ENCODE peak calls at places on chromosome 1, in five cellular contexts. Z is H9, W is mesenchymal stem cell, Q is IMR-90, G is H1. I is an unnamed sample.

GRCh38 chr1:161260346-161260745 is 1.8 kb downstream of the PCP4L1 start:
- DNase-seq in Z (no peak), W (no peak), Q (no peak), G (no peak), I (no peak)

GRCh38 chr1:234978397-234979291 is 150.0 kb downstream of the TOMM20 start:
- DNase-seq in Z (no peak), W (peak; percentile 91), Q (peak; percentile 93), G (no peak), I (no peak)

GRCh38 chr1:181514298-181515290 is 31.3 kb downstream of the CACNA1E start:
- DNase-seq in Z (no peak), W (no peak), Q (no peak), G (no peak), I (no peak)

GRCh38 chr1:201748331-201748730 is 80.6 kb upstream of the IPO9 start:
- DNase-seq in Z (no peak), W (peak; percentile 89), Q (peak; percentile 97), G (no peak), I (no peak)

GRCh38 chr1:47231314-47232186 is 475 bp downstream of the TAL1 start:
- DNase-seq in Z (peak; percentile 58), W (peak; percentile 70), Q (peak; percentile 33), G (peak; percentile 58), I (no peak)

GRCh38 chr1:15799928-15800835 is 7.3 kb downstream of the UQCRHL start:
- DNase-seq in Z (peak; percentile 79), W (peak; percentile 65), Q (peak; percentile 31), G (peak; percentile 62), I (no peak)

GRCh38 chr1:212825798-212826452 is 21.5 kb downstream of the SPATA45 start:
- DNase-seq in Z (peak; percentile 47), W (no peak), Q (no peak), G (no peak), I (no peak)

GRCh38 chr1:156119503-156120209 is 5.1 kb downstream of the LMNA start:
- DNase-seq in Z (no peak), W (peak; percentile 84), Q (peak; percentile 76), G (no peak), I (no peak)

GRCh38 chr1:154479764-154480421 is 22.1 kb upstream of the TDRD10 start:
- DNase-seq in Z (peak; percentile 54), W (peak; percentile 90), Q (peak; percentile 85), G (peak; percentile 78), I (peak; percentile 86)

GRCh38 chr1:170664283-170664827 is 424 bp downstream of the PRRX1 start:
- DNase-seq in Z (peak; percentile 53), W (no peak), Q (peak; percentile 32), G (peak; percentile 80), I (no peak)

GRCh38 chr1:43370564-43370963 is 2.8 kb upstream of the ELOVL1 start:
- DNase-seq in Z (no peak), W (no peak), Q (no peak), G (no peak), I (no peak)

GRCh38 chr1:219563568-219563967 is 49.3 kb downstream of the ZC3H11B start:
- DNase-seq in Z (no peak), W (no peak), Q (no peak), G (no peak), I (no peak)

GRCh38 chr1:229035054-229035747 is 235.7 kb upstream of the RAB4A start:
- DNase-seq in Z (no peak), W (no peak), Q (no peak), G (no peak), I (no peak)
- H2BK15ac ChIP-seq in Z (no peak overlapping the region), W (no peak overlapping the region), Q (no peak overlapping the region), G (no peak overlapping the region), I (no peak overlapping the region)

GRCh38 chr1:25356848-25357247 is 18.7 kb downstream of the TMEM50A start:
- DNase-seq in Z (no peak), W (no peak), Q (peak; percentile 17), G (no peak), I (no peak)
- H3K23ac ChIP-seq in Z (no peak overlapping the region), W (no peak overlapping the region), Q (no peak overlapping the region), G (no peak overlapping the region), I (no peak overlapping the region)

GRCh38 chr1:82836246-82836645 is 1035.5 kb downstream of the ADGRL2 start:
- DNase-seq in Z (no peak), W (peak; percentile 31), Q (no peak), G (no peak), I (no peak)

GRCh38 chr1:82829527-82829926 is 1028.8 kb downstream of the ADGRL2 start:
- DNase-seq in Z (no peak), W (no peak), Q (no peak), G (no peak), I (no peak)

GRCh38 chr1:82830695-82831380 is 1030.1 kb downstream of the ADGRL2 start:
- DNase-seq in Z (no peak), W (no peak), Q (no peak), G (no peak), I (no peak)
- H3K9me3 ChIP-seq in Z (no peaks in the 10 kb centered on the region), W (no peaks in the 10 kb centered on the region), Q (no peaks in the 10 kb centered on the region), G (no peaks in the 10 kb centered on the region), I (no peaks in the 10 kb centered on the region)

DNA sequence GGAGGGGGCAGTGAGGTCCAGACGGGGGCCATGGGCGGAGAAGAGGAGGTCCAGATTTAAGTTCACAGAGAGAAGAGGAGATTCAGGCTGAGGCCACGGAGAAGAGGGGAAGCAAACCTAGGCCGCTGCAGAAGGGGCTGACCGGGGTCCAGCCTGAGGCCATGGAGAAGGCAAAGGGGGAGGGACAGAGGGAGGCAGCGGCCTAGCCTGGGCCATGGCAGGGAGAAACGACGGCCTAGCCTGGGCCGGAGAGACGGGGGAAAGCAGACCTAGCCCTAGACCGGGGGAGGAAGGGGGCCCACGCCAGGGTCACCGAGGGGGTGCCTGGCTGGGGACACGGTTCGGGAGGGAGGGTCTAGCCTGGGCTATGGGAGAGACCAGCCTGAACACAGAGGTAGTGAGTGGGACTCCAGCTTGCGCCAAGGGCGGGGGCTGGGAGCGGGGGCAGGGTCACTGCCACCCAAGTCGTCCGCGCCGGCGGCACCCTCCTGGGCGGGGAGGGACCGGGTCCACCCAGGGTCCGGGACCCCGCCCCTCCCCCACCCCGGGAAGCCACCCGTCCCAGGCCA is 462 bp downstream of the CAPZB start:
- DNase-seq in Z (peak; percentile 52), W (peak; percentile 52), Q (no peak), G (peak; percentile 77), I (no peak)
- H2BK15ac ChIP-seq in Z (no peak overlapping the region), W (peak overlapping the region; percentile 97), Q (no peak overlapping the region), G (peak overlapping the region; percentile 65), I (peak overlapping the region; percentile 91)

GRCh38 chr1:205448540-205449253 is 7.1 kb downstream of the BLACAT1 start:
- DNase-seq in Z (peak; percentile 89), W (no peak), Q (no peak), G (peak; percentile 80), I (no peak)
- H3K23ac ChIP-seq in Z (no peak overlapping the region), W (no peak overlapping the region), Q (no peak overlapping the region), G (no peak overlapping the region), I (no peak overlapping the region)

GRCh38 chr1:62493656-62494055 is 56.8 kb downstream of the USP1 start:
- DNase-seq in Z (no peak), W (no peak), Q (peak; percentile 45), G (no peak), I (no peak)

GRCh38 chr1:62487956-62488355 is 51.1 kb downstream of the USP1 start:
- DNase-seq in Z (no peak), W (no peak), Q (no peak), G (no peak), I (no peak)

GRCh38 chr1:62494137-62494536 is 57.3 kb downstream of the USP1 start:
- DNase-seq in Z (no peak), W (no peak), Q (no peak), G (no peak), I (no peak)

DNA sequence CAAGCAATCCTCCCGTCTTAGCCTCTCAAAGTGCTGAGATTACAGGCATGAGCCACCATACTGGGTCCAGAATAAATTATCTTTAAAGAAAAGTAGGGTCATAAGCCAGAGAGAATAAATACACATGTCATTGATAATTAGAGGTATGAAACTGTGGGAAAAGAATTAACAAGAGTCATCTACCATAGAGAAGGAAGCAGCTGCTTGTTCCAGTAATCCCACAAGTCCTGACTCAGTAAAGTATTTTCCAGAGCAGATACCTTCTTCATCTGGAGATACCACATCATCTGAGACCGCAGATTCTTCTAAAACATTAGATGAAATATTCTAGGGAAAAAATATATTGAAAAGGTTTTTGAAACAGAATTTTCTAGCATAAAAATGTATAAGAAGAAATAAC is 55.7 kb downstream of the USP1 start:
- DNase-seq in Z (no peak), W (no peak), Q (no peak), G (no peak), I (no peak)
- H3K9me3 ChIP-seq in Z (no peaks in the 10 kb centered on the region), W (no peaks in the 10 kb centered on the region), Q (no peaks in the 10 kb centered on the region), G (no peaks in the 10 kb centered on the region), I (no peaks in the 10 kb centered on the region)

DNA sequence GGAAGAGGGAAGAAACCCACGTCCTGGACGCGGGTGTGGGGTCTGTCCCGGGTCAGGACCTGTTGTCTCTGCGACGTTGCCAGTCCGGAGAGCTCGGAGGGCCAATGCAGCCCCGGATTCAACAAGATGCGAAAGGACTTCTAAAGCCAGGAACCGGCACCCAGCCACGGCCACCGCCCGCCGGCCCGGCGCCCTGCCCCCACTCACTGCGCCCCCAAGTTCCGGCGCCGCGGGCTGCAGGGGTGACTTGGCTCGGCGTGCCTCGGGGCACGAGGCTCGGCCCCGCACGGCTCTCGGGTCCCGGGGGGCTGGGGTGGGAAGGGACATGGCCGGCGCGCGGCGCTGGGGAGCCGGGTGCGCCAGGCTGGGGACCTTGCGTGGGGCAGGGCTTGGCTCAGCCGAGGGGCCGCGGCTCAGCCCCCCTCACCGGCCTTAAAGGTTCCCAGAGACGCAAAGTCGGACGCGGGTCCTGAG is 51.8 kb upstream of the H6PD start:
- DNase-seq in Z (no peak), W (no peak), Q (no peak), G (peak; percentile 58), I (no peak)
- H2BK15ac ChIP-seq in Z (no peak overlapping the region), W (peak overlapping the region; percentile 26), Q (peak overlapping the region; percentile 23), G (peak overlapping the region; percentile 67), I (peak overlapping the region; percentile 95)

DNA sequence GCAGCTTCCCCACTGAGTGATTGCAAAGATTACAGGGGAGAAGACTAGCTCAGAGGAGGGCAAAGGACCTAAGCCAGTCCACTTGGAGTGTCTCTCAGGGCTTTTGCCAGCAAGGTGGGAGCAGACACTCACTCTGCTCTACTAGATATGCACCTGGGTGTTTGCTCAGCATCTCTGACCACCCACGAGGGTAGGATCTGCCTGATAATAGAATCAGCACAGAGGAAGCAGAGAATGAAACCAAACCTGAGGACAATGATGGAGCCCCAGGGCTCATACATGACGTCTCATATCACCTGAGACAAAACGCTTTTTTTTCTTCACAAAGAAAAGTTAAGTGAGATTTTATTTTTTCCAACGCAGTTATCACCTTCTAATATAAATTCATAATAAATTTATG is 79.4 kb downstream of the RRAGC start:
- DNase-seq in Z (no peak), W (no peak), Q (no peak), G (no peak), I (no peak)
- H3K23ac ChIP-seq in Z (no peak overlapping the region), W (no peak overlapping the region), Q (no peak overlapping the region), G (no peak overlapping the region), I (no peak overlapping the region)

GRCh38 chr1:74716822-74717221 is 16.0 kb downstream of the CRYZ start:
- DNase-seq in Z (no peak), W (no peak), Q (no peak), G (no peak), I (no peak)
- H3K9me3 ChIP-seq in Z (no peaks in the 10 kb centered on the region), W (no peaks in the 10 kb centered on the region), Q (no peaks in the 10 kb centered on the region), G (no peaks in the 10 kb centered on the region), I (no peaks in the 10 kb centered on the region)